ENCODE peak calls at places on chromosomes 5 and 9, in four cellular contexts. One of them, this sample, is unnamed.

GRCh38 chr9:120109242-120109641 is 470.7 kb downstream of the CDK5RAP2 start:
- DNase-seq in fibroblast of the conjunctiva: no peak
- DNase-seq in G401: no peak
- DNase-seq in iPS-NIHi11: peak
- DNase-seq in this sample: no peak

GRCh38 chr9:13410566-13411031 is 131.1 kb upstream of the MPDZ start:
- DNase-seq in iPS-NIHi11: no peak
- DNase-seq in fibroblast of the conjunctiva: peak
- DNase-seq in G401: no peak
- DNase-seq in this sample: no peak

GRCh38 chr5:149931992-149932436 is 12.6 kb downstream of the PDE6A start:
- DNase-seq in G401: peak
- DNase-seq in iPS-NIHi11: no peak
- DNase-seq in fibroblast of the conjunctiva: no peak
- DNase-seq in this sample: no peak

GRCh38 chr5:53333160-53333559 is 147.3 kb upstream of the FST start:
- DNase-seq in iPS-NIHi11: no peak
- DNase-seq in G401: no peak
- DNase-seq in fibroblast of the conjunctiva: no peak
- DNase-seq in this sample: no peak

GRCh38 chr9:80157561-80157983 is 585.8 kb downstream of the TLE4 start:
- DNase-seq in fibroblast of the conjunctiva: no peak
- DNase-seq in iPS-NIHi11: no peak
- DNase-seq in G401: no peak
- DNase-seq in this sample: no peak

GRCh38 chr5:171750316-171750788 is 35.3 kb upstream of the SMIM23 start:
- DNase-seq in fibroblast of the conjunctiva: peak
- DNase-seq in G401: peak
- DNase-seq in iPS-NIHi11: peak
- DNase-seq in this sample: no peak

GRCh38 chr5:138636401-138636944 is 61.3 kb upstream of the HSPA9 start:
- DNase-seq in G401: no peak
- DNase-seq in iPS-NIHi11: no peak
- DNase-seq in fibroblast of the conjunctiva: no peak
- DNase-seq in this sample: no peak

GRCh38 chr9:117290809-117291208 is 124.0 kb downstream of the ASTN2 start:
- DNase-seq in iPS-NIHi11: no peak
- DNase-seq in G401: no peak
- DNase-seq in fibroblast of the conjunctiva: no peak
- DNase-seq in this sample: no peak

GRCh38 chr9:78238061-78239038 is 2.5 kb downstream of the CEP78 start:
- DNase-seq in fibroblast of the conjunctiva: no peak
- DNase-seq in G401: no peak
- DNase-seq in iPS-NIHi11: no peak
- DNase-seq in this sample: no peak

GRCh38 chr9:93897075-93897970 is 57.8 kb downstream of the BARX1 start:
- DNase-seq in iPS-NIHi11: peak
- DNase-seq in G401: no peak
- DNase-seq in fibroblast of the conjunctiva: no peak
- DNase-seq in this sample: no peak

GRCh38 chr9:35741740-35742139 is 7.3 kb downstream of the GBA2 start:
- DNase-seq in fibroblast of the conjunctiva: no peak
- DNase-seq in iPS-NIHi11: no peak
- DNase-seq in G401: no peak
- DNase-seq in this sample: no peak

GRCh38 chr9:129319938-129320481 is 141.9 kb upstream of the IER5L start:
- DNase-seq in G401: no peak
- DNase-seq in fibroblast of the conjunctiva: no peak
- DNase-seq in iPS-NIHi11: no peak
- DNase-seq in this sample: no peak

GRCh38 chr9:82091100-82091499 is 102.5 kb downstream of the SPATA31D1 start:
- DNase-seq in iPS-NIHi11: no peak
- DNase-seq in G401: no peak
- DNase-seq in fibroblast of the conjunctiva: no peak
- DNase-seq in this sample: no peak

GRCh38 chr5:14171621-14172020 is 28.5 kb downstream of the TRIO start:
- DNase-seq in G401: no peak
- DNase-seq in fibroblast of the conjunctiva: no peak
- DNase-seq in iPS-NIHi11: no peak
- DNase-seq in this sample: no peak

GRCh38 chr5:143922718-143923117 is 110.8 kb downstream of the HMHB1 start:
- DNase-seq in iPS-NIHi11: no peak
- DNase-seq in fibroblast of the conjunctiva: peak
- DNase-seq in G401: no peak
- DNase-seq in this sample: no peak